ENCODE peak calls at places on chromosomes 1 and 21, in eight cellular contexts. D is lower lobe of right lung; O is GM23248; Z is tibial artery; X is endodermal cell; B is BE2C; H is CD8-positive, alpha-beta T cell; K is right lobe of liver. I is an unnamed sample.

GRCh38 chr1:225366552-225366951 is 61.3 kb downstream of the LBR start:
- DNase-seq in B (no peak), H (no peak), Z (no peak), O (no peak), X (no peak), D (no peak), K (no peak), I (no peak)

GRCh38 chr1:172585348-172585747 is 52.4 kb downstream of the SUCO start:
- DNase-seq in K (no peak), D (no peak), X (no peak), H (no peak), Z (no peak), B (no peak), O (peak), I (no peak)

GRCh38 chr1:167763525-167764220 is 41.9 kb downstream of the MPZL1 start:
- DNase-seq in Z (no peak), K (no peak), H (no peak), O (no peak), X (no peak), D (no peak), B (no peak), I (no peak)

GRCh38 chr1:90721210-90722194 is 4.4 kb upstream of the BARHL2 start:
- DNase-seq in X (peak), B (peak), H (no peak), Z (no peak), D (no peak), O (peak), K (peak), I (peak)

GRCh38 chr1:52767881-52768280 is 41.6 kb downstream of the ZYG11B start:
- DNase-seq in B (no peak), O (no peak), X (no peak), K (no peak), H (no peak), D (no peak), Z (no peak), I (no peak)

GRCh38 chr1:202662081-202662480 is 48.2 kb downstream of the SYT2 start:
- DNase-seq in B (peak), Z (no peak), K (no peak), D (no peak), O (no peak), H (no peak), X (no peak), I (no peak)

GRCh38 chr1:36212782-36213181 is 11.5 kb upstream of the THRAP3 start:
- DNase-seq in X (no peak), D (no peak), H (no peak), O (peak), B (no peak), Z (no peak), K (no peak), I (no peak)

GRCh38 chr1:26517766-26518049 is 11.9 kb upstream of the RPS6KA1 start:
- DNase-seq in B (no peak), X (no peak), Z (no peak), O (no peak), K (no peak), H (no peak), D (no peak), I (no peak)

GRCh38 chr1:247681288-247681897 is 1.9 kb upstream of the OR13G1 start:
- DNase-seq in K (no peak), X (peak), H (no peak), B (peak), D (no peak), Z (no peak), O (peak), I (no peak)

GRCh38 chr1:14996133-14997050 is 157.2 kb upstream of the TMEM51 start:
- DNase-seq in K (no peak), O (peak), D (no peak), H (no peak), Z (no peak), X (peak), B (no peak), I (no peak)

GRCh38 chr21:29678616-29679015 is 261.2 kb downstream of the GRIK1 start:
- DNase-seq in B (no peak), O (peak), D (no peak), K (no peak), X (no peak), Z (no peak), H (no peak), I (no peak)

GRCh38 chr1:185864889-185865288 is 130.7 kb downstream of the HMCN1 start:
- DNase-seq in X (no peak), O (peak), Z (no peak), K (no peak), B (no peak), D (no peak), H (no peak), I (no peak)

DNA sequence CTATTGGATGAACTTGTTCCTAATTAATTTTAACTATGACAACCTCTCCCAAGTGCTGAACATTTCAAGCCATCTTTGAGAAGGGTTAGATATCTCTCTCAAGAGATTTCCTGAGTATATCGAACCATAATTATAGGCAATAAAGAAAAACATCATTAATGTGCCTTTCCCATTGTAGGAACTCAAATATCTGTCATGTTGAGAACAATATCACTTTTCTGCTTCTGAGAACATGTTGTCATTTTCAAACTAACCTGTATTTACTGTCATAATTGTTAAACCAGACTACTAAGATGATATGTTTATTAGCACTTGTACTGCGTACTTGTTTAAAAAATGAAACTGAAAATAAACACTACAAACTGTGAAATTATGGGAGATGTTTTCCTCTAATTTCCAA is 4.3 kb downstream of the EPS15 start:
- DNase-seq in K (no peak), X (no peak), B (no peak), Z (no peak), O (no peak), H (no peak), D (no peak), I (no peak)
- H3K4me3 ChIP-seq in K (no peak), X (no peak), B (no peak), Z (peak), O (peak), H (no peak), D (peak), I (peak)

DNA sequence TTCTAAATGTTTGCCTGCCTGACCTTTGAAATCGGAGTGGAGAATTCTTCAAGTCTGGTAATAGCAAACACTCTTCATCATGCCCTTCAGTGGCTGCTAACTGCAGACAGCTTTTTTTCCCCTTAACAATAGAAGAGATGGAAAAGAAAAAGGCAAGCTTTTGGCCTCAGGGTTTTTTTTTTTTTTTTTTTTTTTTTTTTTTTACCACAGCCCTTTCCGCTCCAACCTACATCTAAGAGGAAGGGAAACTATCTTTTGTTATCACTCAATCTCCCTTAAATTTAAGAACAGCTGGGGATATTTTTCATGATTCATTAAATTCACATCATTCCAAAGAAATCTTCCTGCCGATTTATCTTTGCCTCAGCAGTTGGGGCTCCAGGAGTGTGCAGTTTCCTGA is 144.6 kb upstream of the SMYD2 start:
- DNase-seq in Z (no peak), K (no peak), H (no peak), O (no peak), X (no peak), B (no peak), D (no peak), I (no peak)
- H3K4me3 ChIP-seq in Z (no peak), K (no peak), H (no peak), O (no peak), X (no peak), B (no peak), D (no peak), I (no peak)

GRCh38 chr1:24284156-24284471 is 35.0 kb upstream of the GRHL3 start:
- DNase-seq in X (no peak), O (no peak), K (no peak), B (no peak), Z (no peak), H (no peak), D (no peak), I (no peak)
- H3K4me3 ChIP-seq in X (no peak), O (no peak), K (no peak), B (no peak), Z (no peak), H (no peak), D (no peak), I (no peak)

GRCh38 chr1:1213153-1213918 is 617 bp downstream of the TNFRSF4 start:
- DNase-seq in K (peak), X (no peak), H (no peak), B (peak), O (no peak), Z (no peak), D (no peak), I (peak)
- H3K4me3 ChIP-seq in K (no peak), X (no peak), H (peak), B (no peak), O (no peak), Z (no peak), D (peak), I (no peak)

GRCh38 chr1:34930702-34931071 is 1.2 kb upstream of the DLGAP3 start:
- DNase-seq in H (no peak), O (no peak), Z (no peak), K (no peak), D (no peak), X (no peak), B (no peak), I (no peak)
- H3K4me3 ChIP-seq in H (no peak), O (no peak), Z (no peak), K (no peak), D (no peak), X (peak), B (no peak), I (no peak)

I was measured in right cardiac atrium.